ENCODE peak calls at places on chromosomes 2 and 18, in eight cellular contexts. One of them, this sample, is unnamed.

GRCh38 chr18:44793186-44793585 is 112.5 kb downstream of the SETBP1 start:
- DNase-seq in effector memory CD8-positive, alpha-beta T cell: no peak
- DNase-seq in AG08395: no peak
- DNase-seq in foreskin keratinocyte: no peak
- DNase-seq in kidney tubule cell: no peak
- DNase-seq in left lung: no peak
- DNase-seq in stimulated activated CD8-positive, alpha-beta memory T cell treated with anti-CD3 and anti-CD28 coated beads, Interleukin-15, amount 100 ng/mL, for 24 hours: no peak
- DNase-seq in Calu3: no peak
- DNase-seq in this sample: no peak

GRCh38 chr2:64062840-64063239 is 43.6 kb upstream of the VPS54 start:
- DNase-seq in left lung: peak; percentile 37
- DNase-seq in Calu3: peak; percentile 14
- DNase-seq in effector memory CD8-positive, alpha-beta T cell: no peak
- DNase-seq in kidney tubule cell: peak; percentile 56
- DNase-seq in foreskin keratinocyte: peak; percentile 77
- DNase-seq in AG08395: no peak
- DNase-seq in stimulated activated CD8-positive, alpha-beta memory T cell treated with anti-CD3 and anti-CD28 coated beads, Interleukin-15, amount 100 ng/mL, for 24 hours: no peak
- DNase-seq in this sample: peak; percentile 22

GRCh38 chr2:104078431-104079157 is 775.3 kb upstream of the POU3F3 start:
- DNase-seq in left lung: no peak
- DNase-seq in AG08395: no peak
- DNase-seq in effector memory CD8-positive, alpha-beta T cell: no peak
- DNase-seq in kidney tubule cell: peak; percentile 2
- DNase-seq in Calu3: no peak
- DNase-seq in stimulated activated CD8-positive, alpha-beta memory T cell treated with anti-CD3 and anti-CD28 coated beads, Interleukin-15, amount 100 ng/mL, for 24 hours: no peak
- DNase-seq in foreskin keratinocyte: no peak
- DNase-seq in this sample: no peak

GRCh38 chr2:95357717-95358280 is 44.7 kb upstream of the FAHD2A start:
- DNase-seq in effector memory CD8-positive, alpha-beta T cell: no peak
- DNase-seq in Calu3: no peak
- DNase-seq in foreskin keratinocyte: no peak
- DNase-seq in kidney tubule cell: no peak
- DNase-seq in stimulated activated CD8-positive, alpha-beta memory T cell treated with anti-CD3 and anti-CD28 coated beads, Interleukin-15, amount 100 ng/mL, for 24 hours: no peak
- DNase-seq in left lung: peak; percentile 22
- DNase-seq in AG08395: no peak
- DNase-seq in this sample: no peak

GRCh38 chr2:2647156-2647555 is 316.1 kb upstream of the MYT1L start:
- DNase-seq in AG08395: no peak
- DNase-seq in left lung: no peak
- DNase-seq in stimulated activated CD8-positive, alpha-beta memory T cell treated with anti-CD3 and anti-CD28 coated beads, Interleukin-15, amount 100 ng/mL, for 24 hours: no peak
- DNase-seq in Calu3: no peak
- DNase-seq in foreskin keratinocyte: peak; percentile 98
- DNase-seq in effector memory CD8-positive, alpha-beta T cell: no peak
- DNase-seq in kidney tubule cell: peak; percentile 85
- DNase-seq in this sample: no peak

GRCh38 chr2:202069189-202070050 is 3.6 kb upstream of the KIAA2012 start:
- DNase-seq in AG08395: no peak
- DNase-seq in kidney tubule cell: no peak
- DNase-seq in foreskin keratinocyte: no peak
- DNase-seq in Calu3: no peak
- DNase-seq in stimulated activated CD8-positive, alpha-beta memory T cell treated with anti-CD3 and anti-CD28 coated beads, Interleukin-15, amount 100 ng/mL, for 24 hours: no peak
- DNase-seq in left lung: peak; percentile 38
- DNase-seq in effector memory CD8-positive, alpha-beta T cell: no peak
- DNase-seq in this sample: peak; percentile 8

GRCh38 chr18:36298113-36298701 is 694 bp downstream of the FHOD3 start:
- DNase-seq in Calu3: peak; percentile 12
- DNase-seq in left lung: no peak
- DNase-seq in kidney tubule cell: peak; percentile 39
- DNase-seq in stimulated activated CD8-positive, alpha-beta memory T cell treated with anti-CD3 and anti-CD28 coated beads, Interleukin-15, amount 100 ng/mL, for 24 hours: no peak
- DNase-seq in AG08395: peak; percentile 12
- DNase-seq in foreskin keratinocyte: no peak
- DNase-seq in effector memory CD8-positive, alpha-beta T cell: no peak
- DNase-seq in this sample: no peak

GRCh38 chr18:79366177-79367094 is 29.3 kb upstream of the NFATC1 start:
- DNase-seq in left lung: no peak
- DNase-seq in stimulated activated CD8-positive, alpha-beta memory T cell treated with anti-CD3 and anti-CD28 coated beads, Interleukin-15, amount 100 ng/mL, for 24 hours: no peak
- DNase-seq in effector memory CD8-positive, alpha-beta T cell: no peak
- DNase-seq in AG08395: peak; percentile 88
- DNase-seq in kidney tubule cell: no peak
- DNase-seq in foreskin keratinocyte: no peak
- DNase-seq in Calu3: no peak
- DNase-seq in this sample: peak; percentile 99

GRCh38 chr2:232887171-232887850 is 17.2 kb downstream of the SNORC start:
- DNase-seq in AG08395: no peak
- DNase-seq in foreskin keratinocyte: no peak
- DNase-seq in kidney tubule cell: no peak
- DNase-seq in Calu3: no peak
- DNase-seq in stimulated activated CD8-positive, alpha-beta memory T cell treated with anti-CD3 and anti-CD28 coated beads, Interleukin-15, amount 100 ng/mL, for 24 hours: no peak
- DNase-seq in left lung: no peak
- DNase-seq in effector memory CD8-positive, alpha-beta T cell: no peak
- DNase-seq in this sample: no peak

GRCh38 chr2:219570194-219570923 is 980 bp downstream of the OBSL1 start:
- DNase-seq in AG08395: peak; percentile 72
- DNase-seq in stimulated activated CD8-positive, alpha-beta memory T cell treated with anti-CD3 and anti-CD28 coated beads, Interleukin-15, amount 100 ng/mL, for 24 hours: no peak
- DNase-seq in foreskin keratinocyte: peak; percentile 33
- DNase-seq in Calu3: peak; percentile 36
- DNase-seq in kidney tubule cell: peak; percentile 29
- DNase-seq in effector memory CD8-positive, alpha-beta T cell: no peak
- DNase-seq in left lung: no peak
- DNase-seq in this sample: peak; percentile 35

GRCh38 chr2:27053321-27053720 is 1.9 kb downstream of the AGBL5 start:
- DNase-seq in effector memory CD8-positive, alpha-beta T cell: no peak
- DNase-seq in left lung: no peak
- DNase-seq in AG08395: no peak
- DNase-seq in stimulated activated CD8-positive, alpha-beta memory T cell treated with anti-CD3 and anti-CD28 coated beads, Interleukin-15, amount 100 ng/mL, for 24 hours: no peak
- DNase-seq in foreskin keratinocyte: no peak
- DNase-seq in Calu3: no peak
- DNase-seq in kidney tubule cell: no peak
- DNase-seq in this sample: no peak

GRCh38 chr2:230323385-230324106 is 3.4 kb upstream of the SP140L start:
- DNase-seq in effector memory CD8-positive, alpha-beta T cell: no peak
- DNase-seq in left lung: no peak
- DNase-seq in stimulated activated CD8-positive, alpha-beta memory T cell treated with anti-CD3 and anti-CD28 coated beads, Interleukin-15, amount 100 ng/mL, for 24 hours: no peak
- DNase-seq in Calu3: no peak
- DNase-seq in kidney tubule cell: no peak
- DNase-seq in AG08395: no peak
- DNase-seq in foreskin keratinocyte: no peak
- DNase-seq in this sample: no peak

GRCh38 chr2:177530513-177531039 is 138.0 kb downstream of the AGPS start:
- DNase-seq in effector memory CD8-positive, alpha-beta T cell: no peak
- DNase-seq in foreskin keratinocyte: no peak
- DNase-seq in stimulated activated CD8-positive, alpha-beta memory T cell treated with anti-CD3 and anti-CD28 coated beads, Interleukin-15, amount 100 ng/mL, for 24 hours: no peak
- DNase-seq in Calu3: no peak
- DNase-seq in left lung: no peak
- DNase-seq in AG08395: no peak
- DNase-seq in kidney tubule cell: no peak
- DNase-seq in this sample: peak; percentile 3

GRCh38 chr2:100470898-100471514 is 724 bp downstream of the NMS start:
- DNase-seq in kidney tubule cell: peak; percentile 28
- DNase-seq in left lung: peak; percentile 38
- DNase-seq in Calu3: peak; percentile 13
- DNase-seq in stimulated activated CD8-positive, alpha-beta memory T cell treated with anti-CD3 and anti-CD28 coated beads, Interleukin-15, amount 100 ng/mL, for 24 hours: no peak
- DNase-seq in AG08395: peak; percentile 40
- DNase-seq in foreskin keratinocyte: no peak
- DNase-seq in effector memory CD8-positive, alpha-beta T cell: no peak
- DNase-seq in this sample: no peak

GRCh38 chr2:65075605-65076344 is 19.6 kb downstream of the CEP68 start:
- DNase-seq in AG08395: no peak
- DNase-seq in stimulated activated CD8-positive, alpha-beta memory T cell treated with anti-CD3 and anti-CD28 coated beads, Interleukin-15, amount 100 ng/mL, for 24 hours: no peak
- DNase-seq in effector memory CD8-positive, alpha-beta T cell: no peak
- DNase-seq in left lung: peak; percentile 60
- DNase-seq in kidney tubule cell: no peak
- DNase-seq in Calu3: no peak
- DNase-seq in foreskin keratinocyte: no peak
- DNase-seq in this sample: no peak

GRCh38 chr2:95297639-95298395 is 670 bp downstream of the KCNIP3 start:
- DNase-seq in stimulated activated CD8-positive, alpha-beta memory T cell treated with anti-CD3 and anti-CD28 coated beads, Interleukin-15, amount 100 ng/mL, for 24 hours: no peak
- DNase-seq in foreskin keratinocyte: no peak
- DNase-seq in left lung: no peak
- DNase-seq in kidney tubule cell: no peak
- DNase-seq in effector memory CD8-positive, alpha-beta T cell: no peak
- DNase-seq in Calu3: no peak
- DNase-seq in AG08395: no peak
- DNase-seq in this sample: no peak

GRCh38 chr2:56009758-56010534 is 86.4 kb upstream of the EFEMP1 start:
- DNase-seq in foreskin keratinocyte: peak; percentile 36
- DNase-seq in effector memory CD8-positive, alpha-beta T cell: no peak
- DNase-seq in left lung: no peak
- DNase-seq in kidney tubule cell: peak; percentile 59
- DNase-seq in Calu3: no peak
- DNase-seq in AG08395: peak; percentile 35
- DNase-seq in stimulated activated CD8-positive, alpha-beta memory T cell treated with anti-CD3 and anti-CD28 coated beads, Interleukin-15, amount 100 ng/mL, for 24 hours: no peak
- DNase-seq in this sample: peak; percentile 60

GRCh38 chr2:190535119-190535439 is 557 bp upstream of the NEMP2 start:
- DNase-seq in foreskin keratinocyte: no peak
- DNase-seq in kidney tubule cell: no peak
- DNase-seq in effector memory CD8-positive, alpha-beta T cell: no peak
- DNase-seq in stimulated activated CD8-positive, alpha-beta memory T cell treated with anti-CD3 and anti-CD28 coated beads, Interleukin-15, amount 100 ng/mL, for 24 hours: no peak
- DNase-seq in left lung: no peak
- DNase-seq in Calu3: no peak
- DNase-seq in AG08395: no peak
- DNase-seq in this sample: peak; percentile 9

GRCh38 chr2:184780384-184780783 is 182.1 kb downstream of the ZNF804A start:
- DNase-seq in kidney tubule cell: no peak
- DNase-seq in left lung: no peak
- DNase-seq in effector memory CD8-positive, alpha-beta T cell: no peak
- DNase-seq in AG08395: no peak
- DNase-seq in stimulated activated CD8-positive, alpha-beta memory T cell treated with anti-CD3 and anti-CD28 coated beads, Interleukin-15, amount 100 ng/mL, for 24 hours: no peak
- DNase-seq in Calu3: no peak
- DNase-seq in foreskin keratinocyte: no peak
- DNase-seq in this sample: no peak

GRCh38 chr18:34633368-34633767 is 76.7 kb upstream of the DTNA start:
- DNase-seq in left lung: no peak
- DNase-seq in foreskin keratinocyte: no peak
- DNase-seq in kidney tubule cell: no peak
- DNase-seq in stimulated activated CD8-positive, alpha-beta memory T cell treated with anti-CD3 and anti-CD28 coated beads, Interleukin-15, amount 100 ng/mL, for 24 hours: no peak
- DNase-seq in Calu3: no peak
- DNase-seq in AG08395: no peak
- DNase-seq in effector memory CD8-positive, alpha-beta T cell: no peak
- DNase-seq in this sample: no peak

GRCh38 chr2:31945572-31945935 is 65.3 kb downstream of the MEMO1 start:
- DNase-seq in AG08395: no peak
- DNase-seq in left lung: no peak
- DNase-seq in effector memory CD8-positive, alpha-beta T cell: no peak
- DNase-seq in kidney tubule cell: no peak
- DNase-seq in foreskin keratinocyte: no peak
- DNase-seq in stimulated activated CD8-positive, alpha-beta memory T cell treated with anti-CD3 and anti-CD28 coated beads, Interleukin-15, amount 100 ng/mL, for 24 hours: no peak
- DNase-seq in Calu3: no peak
- DNase-seq in this sample: peak; percentile 16

GRCh38 chr18:22257022-22257543 is 87.7 kb downstream of the GATA6 start:
- DNase-seq in stimulated activated CD8-positive, alpha-beta memory T cell treated with anti-CD3 and anti-CD28 coated beads, Interleukin-15, amount 100 ng/mL, for 24 hours: no peak
- DNase-seq in AG08395: no peak
- DNase-seq in foreskin keratinocyte: no peak
- DNase-seq in effector memory CD8-positive, alpha-beta T cell: no peak
- DNase-seq in Calu3: no peak
- DNase-seq in left lung: no peak
- DNase-seq in kidney tubule cell: no peak
- DNase-seq in this sample: peak; percentile 72

GRCh38 chr2:188695953-188696352 is 278.2 kb upstream of the COL3A1 start:
- DNase-seq in AG08395: peak; percentile 52
- DNase-seq in stimulated activated CD8-positive, alpha-beta memory T cell treated with anti-CD3 and anti-CD28 coated beads, Interleukin-15, amount 100 ng/mL, for 24 hours: no peak
- DNase-seq in kidney tubule cell: no peak
- DNase-seq in left lung: no peak
- DNase-seq in foreskin keratinocyte: peak; percentile 58
- DNase-seq in Calu3: no peak
- DNase-seq in effector memory CD8-positive, alpha-beta T cell: no peak
- DNase-seq in this sample: peak; percentile 81

GRCh38 chr2:124001681-124002080 is 23.4 kb upstream of the CNTNAP5 start:
- DNase-seq in effector memory CD8-positive, alpha-beta T cell: no peak
- DNase-seq in kidney tubule cell: no peak
- DNase-seq in stimulated activated CD8-positive, alpha-beta memory T cell treated with anti-CD3 and anti-CD28 coated beads, Interleukin-15, amount 100 ng/mL, for 24 hours: no peak
- DNase-seq in Calu3: no peak
- DNase-seq in foreskin keratinocyte: peak; percentile 2
- DNase-seq in left lung: no peak
- DNase-seq in AG08395: no peak
- DNase-seq in this sample: no peak

GRCh38 chr2:165016772-165017411 is 61.6 kb upstream of the SLC38A11 start:
- DNase-seq in Calu3: peak; percentile 39
- DNase-seq in kidney tubule cell: peak; percentile 78
- DNase-seq in stimulated activated CD8-positive, alpha-beta memory T cell treated with anti-CD3 and anti-CD28 coated beads, Interleukin-15, amount 100 ng/mL, for 24 hours: no peak
- DNase-seq in AG08395: peak; percentile 44
- DNase-seq in left lung: no peak
- DNase-seq in effector memory CD8-positive, alpha-beta T cell: no peak
- DNase-seq in foreskin keratinocyte: peak; percentile 64
- DNase-seq in this sample: peak; percentile 47

GRCh38 chr2:240458900-240459391 is 23.5 kb downstream of the GPC1 start:
- DNase-seq in kidney tubule cell: no peak
- DNase-seq in AG08395: no peak
- DNase-seq in foreskin keratinocyte: no peak
- DNase-seq in left lung: no peak
- DNase-seq in Calu3: no peak
- DNase-seq in effector memory CD8-positive, alpha-beta T cell: no peak
- DNase-seq in stimulated activated CD8-positive, alpha-beta memory T cell treated with anti-CD3 and anti-CD28 coated beads, Interleukin-15, amount 100 ng/mL, for 24 hours: no peak
- DNase-seq in this sample: no peak

GRCh38 chr2:47095302-47096020 is 59.6 kb downstream of the STPG4 start:
- DNase-seq in Calu3: no peak
- DNase-seq in kidney tubule cell: no peak
- DNase-seq in left lung: no peak
- DNase-seq in AG08395: no peak
- DNase-seq in effector memory CD8-positive, alpha-beta T cell: no peak
- DNase-seq in foreskin keratinocyte: no peak
- DNase-seq in stimulated activated CD8-positive, alpha-beta memory T cell treated with anti-CD3 and anti-CD28 coated beads, Interleukin-15, amount 100 ng/mL, for 24 hours: no peak
- DNase-seq in this sample: no peak